ENCODE peak calls at places on chromosomes 2 and 18, in eight cellular contexts. One of them, this sample, is unnamed.

GRCh38 chr2:46615555-46616487 is 136.5 kb downstream of the TMEM247 start:
- DNase-seq in adrenal gland: no peak
- DNase-seq in heart left ventricle: no peak
- DNase-seq in colonic mucosa: peak
- DNase-seq in CD8-positive, alpha-beta T cell: no peak
- DNase-seq in uterus: no peak
- DNase-seq in GM23338: peak
- DNase-seq in CD4-positive, alpha-beta memory T cell: peak
- DNase-seq in this sample: peak

GRCh38 chr2:219962089-219962488 is 334.7 kb downstream of the SLC4A3 start:
- DNase-seq in adrenal gland: no peak
- DNase-seq in CD8-positive, alpha-beta T cell: no peak
- DNase-seq in heart left ventricle: no peak
- DNase-seq in uterus: no peak
- DNase-seq in colonic mucosa: no peak
- DNase-seq in GM23338: no peak
- DNase-seq in CD4-positive, alpha-beta memory T cell: no peak
- DNase-seq in this sample: no peak

GRCh38 chr18:80229342-80229741 is 18.0 kb downstream of the PARD6G start:
- DNase-seq in adrenal gland: peak
- DNase-seq in colonic mucosa: no peak
- DNase-seq in GM23338: no peak
- DNase-seq in uterus: peak
- DNase-seq in CD8-positive, alpha-beta T cell: no peak
- DNase-seq in heart left ventricle: no peak
- DNase-seq in CD4-positive, alpha-beta memory T cell: no peak
- DNase-seq in this sample: no peak

GRCh38 chr2:209663149-209663548 is 108.5 kb upstream of the UNC80 start:
- DNase-seq in CD8-positive, alpha-beta T cell: no peak
- DNase-seq in heart left ventricle: no peak
- DNase-seq in uterus: no peak
- DNase-seq in adrenal gland: no peak
- DNase-seq in GM23338: no peak
- DNase-seq in colonic mucosa: no peak
- DNase-seq in CD4-positive, alpha-beta memory T cell: no peak
- DNase-seq in this sample: no peak

GRCh38 chr2:38485734-38486133 is 108.7 kb upstream of the ATL2 start:
- DNase-seq in uterus: no peak
- DNase-seq in GM23338: no peak
- DNase-seq in CD8-positive, alpha-beta T cell: no peak
- DNase-seq in colonic mucosa: no peak
- DNase-seq in heart left ventricle: no peak
- DNase-seq in adrenal gland: no peak
- DNase-seq in CD4-positive, alpha-beta memory T cell: no peak
- DNase-seq in this sample: no peak

GRCh38 chr2:88590998-88591613 is 36.2 kb downstream of the EIF2AK3 start:
- DNase-seq in CD8-positive, alpha-beta T cell: no peak
- DNase-seq in adrenal gland: peak
- DNase-seq in GM23338: peak
- DNase-seq in colonic mucosa: peak
- DNase-seq in heart left ventricle: peak
- DNase-seq in uterus: no peak
- DNase-seq in CD4-positive, alpha-beta memory T cell: peak
- DNase-seq in this sample: peak

GRCh38 chr2:119721043-119721442 is 38.7 kb upstream of the PTPN4 start:
- DNase-seq in heart left ventricle: no peak
- DNase-seq in CD4-positive, alpha-beta memory T cell: no peak
- DNase-seq in uterus: no peak
- DNase-seq in CD8-positive, alpha-beta T cell: no peak
- DNase-seq in GM23338: no peak
- DNase-seq in colonic mucosa: no peak
- DNase-seq in adrenal gland: no peak
- DNase-seq in this sample: no peak

GRCh38 chr2:66426250-66427064 is 8.5 kb upstream of the MEIS1 start:
- DNase-seq in uterus: peak
- DNase-seq in adrenal gland: no peak
- DNase-seq in colonic mucosa: no peak
- DNase-seq in CD4-positive, alpha-beta memory T cell: no peak
- DNase-seq in CD8-positive, alpha-beta T cell: no peak
- DNase-seq in GM23338: peak
- DNase-seq in heart left ventricle: peak
- DNase-seq in this sample: no peak

GRCh38 chr18:63264871-63265270 is 54.7 kb downstream of the BCL2 start:
- DNase-seq in colonic mucosa: no peak
- DNase-seq in GM23338: no peak
- DNase-seq in CD4-positive, alpha-beta memory T cell: no peak
- DNase-seq in adrenal gland: no peak
- DNase-seq in CD8-positive, alpha-beta T cell: no peak
- DNase-seq in heart left ventricle: no peak
- DNase-seq in uterus: no peak
- DNase-seq in this sample: no peak

GRCh38 chr2:83233284-83233683 is 1225.8 kb downstream of the SUCLG1 start:
- DNase-seq in adrenal gland: no peak
- DNase-seq in CD4-positive, alpha-beta memory T cell: no peak
- DNase-seq in CD8-positive, alpha-beta T cell: no peak
- DNase-seq in uterus: no peak
- DNase-seq in GM23338: no peak
- DNase-seq in colonic mucosa: no peak
- DNase-seq in heart left ventricle: no peak
- DNase-seq in this sample: no peak

GRCh38 chr2:203346624-203347023 is 18.4 kb downstream of the ABI2 start:
- DNase-seq in CD8-positive, alpha-beta T cell: no peak
- DNase-seq in adrenal gland: no peak
- DNase-seq in uterus: no peak
- DNase-seq in colonic mucosa: no peak
- DNase-seq in heart left ventricle: no peak
- DNase-seq in CD4-positive, alpha-beta memory T cell: no peak
- DNase-seq in GM23338: no peak
- DNase-seq in this sample: no peak

GRCh38 chr2:196613302-196613701 is 26.2 kb upstream of the CCDC150 start:
- DNase-seq in CD8-positive, alpha-beta T cell: no peak
- DNase-seq in uterus: no peak
- DNase-seq in CD4-positive, alpha-beta memory T cell: no peak
- DNase-seq in adrenal gland: no peak
- DNase-seq in GM23338: peak
- DNase-seq in heart left ventricle: no peak
- DNase-seq in colonic mucosa: no peak
- DNase-seq in this sample: no peak

GRCh38 chr2:41972819-41973218 is 75.0 kb upstream of the PKDCC start:
- DNase-seq in GM23338: no peak
- DNase-seq in heart left ventricle: no peak
- DNase-seq in CD8-positive, alpha-beta T cell: no peak
- DNase-seq in CD4-positive, alpha-beta memory T cell: no peak
- DNase-seq in colonic mucosa: no peak
- DNase-seq in uterus: no peak
- DNase-seq in adrenal gland: no peak
- DNase-seq in this sample: no peak

GRCh38 chr2:156481295-156481694 is 45.1 kb downstream of the GPD2 start:
- DNase-seq in heart left ventricle: no peak
- DNase-seq in colonic mucosa: no peak
- DNase-seq in uterus: no peak
- DNase-seq in CD4-positive, alpha-beta memory T cell: no peak
- DNase-seq in GM23338: no peak
- DNase-seq in adrenal gland: no peak
- DNase-seq in CD8-positive, alpha-beta T cell: no peak
- DNase-seq in this sample: no peak

GRCh38 chr2:239184968-239185903 is 215.6 kb downstream of the HDAC4 start:
- DNase-seq in GM23338: no peak
- DNase-seq in colonic mucosa: no peak
- DNase-seq in CD4-positive, alpha-beta memory T cell: no peak
- DNase-seq in adrenal gland: peak
- DNase-seq in CD8-positive, alpha-beta T cell: no peak
- DNase-seq in heart left ventricle: no peak
- DNase-seq in uterus: no peak
- DNase-seq in this sample: no peak

GRCh38 chr2:170377469-170378207 is 199.7 kb downstream of the MYO3B start:
- DNase-seq in GM23338: no peak
- DNase-seq in adrenal gland: no peak
- DNase-seq in colonic mucosa: peak
- DNase-seq in heart left ventricle: no peak
- DNase-seq in CD4-positive, alpha-beta memory T cell: no peak
- DNase-seq in CD8-positive, alpha-beta T cell: no peak
- DNase-seq in uterus: no peak
- DNase-seq in this sample: no peak

GRCh38 chr2:227933891-227934290 is 62.5 kb downstream of the DAW1 start:
- DNase-seq in GM23338: no peak
- DNase-seq in CD4-positive, alpha-beta memory T cell: no peak
- DNase-seq in CD8-positive, alpha-beta T cell: no peak
- DNase-seq in colonic mucosa: no peak
- DNase-seq in adrenal gland: no peak
- DNase-seq in uterus: no peak
- DNase-seq in heart left ventricle: no peak
- DNase-seq in this sample: no peak

GRCh38 chr2:100260712-100261620 is 61.3 kb downstream of the LONRF2 start:
- DNase-seq in uterus: peak
- DNase-seq in heart left ventricle: peak
- DNase-seq in colonic mucosa: peak
- DNase-seq in CD4-positive, alpha-beta memory T cell: no peak
- DNase-seq in GM23338: peak
- DNase-seq in adrenal gland: peak
- DNase-seq in CD8-positive, alpha-beta T cell: no peak
- DNase-seq in this sample: no peak

GRCh38 chr2:70241338-70241737 is 7.1 kb downstream of the TIA1 start:
- DNase-seq in CD8-positive, alpha-beta T cell: no peak
- DNase-seq in CD4-positive, alpha-beta memory T cell: no peak
- DNase-seq in uterus: no peak
- DNase-seq in GM23338: no peak
- DNase-seq in adrenal gland: no peak
- DNase-seq in colonic mucosa: no peak
- DNase-seq in heart left ventricle: no peak
- DNase-seq in this sample: no peak

GRCh38 chr2:150620860-150621259 is 133.4 kb upstream of the RND3 start:
- DNase-seq in adrenal gland: no peak
- DNase-seq in CD8-positive, alpha-beta T cell: no peak
- DNase-seq in colonic mucosa: no peak
- DNase-seq in heart left ventricle: no peak
- DNase-seq in CD4-positive, alpha-beta memory T cell: no peak
- DNase-seq in uterus: peak
- DNase-seq in GM23338: no peak
- DNase-seq in this sample: no peak

GRCh38 chr18:54416459-54416858 is 58.8 kb downstream of the C18orf54 start:
- DNase-seq in GM23338: no peak
- DNase-seq in adrenal gland: no peak
- DNase-seq in CD8-positive, alpha-beta T cell: no peak
- DNase-seq in colonic mucosa: no peak
- DNase-seq in CD4-positive, alpha-beta memory T cell: no peak
- DNase-seq in uterus: no peak
- DNase-seq in heart left ventricle: no peak
- DNase-seq in this sample: no peak

GRCh38 chr2:231708773-231709635 is 679 bp downstream of the PTMA start:
- DNase-seq in CD8-positive, alpha-beta T cell: peak
- DNase-seq in heart left ventricle: peak
- DNase-seq in CD4-positive, alpha-beta memory T cell: peak
- DNase-seq in uterus: peak
- DNase-seq in adrenal gland: peak
- DNase-seq in colonic mucosa: peak
- DNase-seq in GM23338: no peak
- DNase-seq in this sample: peak

GRCh38 chr2:28281739-28282138 is 110.9 kb upstream of the FOSL2 start:
- DNase-seq in CD4-positive, alpha-beta memory T cell: no peak
- DNase-seq in CD8-positive, alpha-beta T cell: no peak
- DNase-seq in adrenal gland: no peak
- DNase-seq in GM23338: no peak
- DNase-seq in uterus: no peak
- DNase-seq in colonic mucosa: no peak
- DNase-seq in heart left ventricle: no peak
- DNase-seq in this sample: no peak

GRCh38 chr2:44859337-44859736 is 82.2 kb upstream of the SIX3 start:
- DNase-seq in colonic mucosa: no peak
- DNase-seq in CD8-positive, alpha-beta T cell: no peak
- DNase-seq in heart left ventricle: no peak
- DNase-seq in uterus: no peak
- DNase-seq in GM23338: peak
- DNase-seq in adrenal gland: no peak
- DNase-seq in CD4-positive, alpha-beta memory T cell: no peak
- DNase-seq in this sample: no peak
- H3K27ac ChIP-seq in colonic mucosa: no peak
- H3K27ac ChIP-seq in CD8-positive, alpha-beta T cell: no peak
- H3K27ac ChIP-seq in heart left ventricle: no peak
- H3K27ac ChIP-seq in uterus: no peak
- H3K27ac ChIP-seq in GM23338: no peak
- H3K27ac ChIP-seq in adrenal gland: no peak
- H3K27ac ChIP-seq in CD4-positive, alpha-beta memory T cell: no peak
- H3K27ac ChIP-seq in this sample: no peak

GRCh38 chr2:190100298-190100697 is 37.8 kb upstream of the MSTN start:
- DNase-seq in adrenal gland: no peak
- DNase-seq in colonic mucosa: no peak
- DNase-seq in CD8-positive, alpha-beta T cell: no peak
- DNase-seq in GM23338: no peak
- DNase-seq in uterus: no peak
- DNase-seq in CD4-positive, alpha-beta memory T cell: no peak
- DNase-seq in heart left ventricle: no peak
- DNase-seq in this sample: no peak
- H3K27ac ChIP-seq in adrenal gland: no peak
- H3K27ac ChIP-seq in colonic mucosa: no peak
- H3K27ac ChIP-seq in CD8-positive, alpha-beta T cell: no peak
- H3K27ac ChIP-seq in GM23338: no peak
- H3K27ac ChIP-seq in uterus: peak
- H3K27ac ChIP-seq in CD4-positive, alpha-beta memory T cell: no peak
- H3K27ac ChIP-seq in heart left ventricle: no peak
- H3K27ac ChIP-seq in this sample: no peak

GRCh38 chr2:160375802-160376469 is 117.7 kb downstream of the RBMS1 start:
- DNase-seq in heart left ventricle: no peak
- DNase-seq in CD4-positive, alpha-beta memory T cell: no peak
- DNase-seq in adrenal gland: no peak
- DNase-seq in GM23338: no peak
- DNase-seq in uterus: no peak
- DNase-seq in colonic mucosa: no peak
- DNase-seq in CD8-positive, alpha-beta T cell: no peak
- DNase-seq in this sample: no peak
- H3K27ac ChIP-seq in heart left ventricle: peak
- H3K27ac ChIP-seq in CD4-positive, alpha-beta memory T cell: no peak
- H3K27ac ChIP-seq in adrenal gland: peak
- H3K27ac ChIP-seq in GM23338: peak
- H3K27ac ChIP-seq in uterus: peak
- H3K27ac ChIP-seq in colonic mucosa: no peak
- H3K27ac ChIP-seq in CD8-positive, alpha-beta T cell: no peak
- H3K27ac ChIP-seq in this sample: no peak

DNA sequence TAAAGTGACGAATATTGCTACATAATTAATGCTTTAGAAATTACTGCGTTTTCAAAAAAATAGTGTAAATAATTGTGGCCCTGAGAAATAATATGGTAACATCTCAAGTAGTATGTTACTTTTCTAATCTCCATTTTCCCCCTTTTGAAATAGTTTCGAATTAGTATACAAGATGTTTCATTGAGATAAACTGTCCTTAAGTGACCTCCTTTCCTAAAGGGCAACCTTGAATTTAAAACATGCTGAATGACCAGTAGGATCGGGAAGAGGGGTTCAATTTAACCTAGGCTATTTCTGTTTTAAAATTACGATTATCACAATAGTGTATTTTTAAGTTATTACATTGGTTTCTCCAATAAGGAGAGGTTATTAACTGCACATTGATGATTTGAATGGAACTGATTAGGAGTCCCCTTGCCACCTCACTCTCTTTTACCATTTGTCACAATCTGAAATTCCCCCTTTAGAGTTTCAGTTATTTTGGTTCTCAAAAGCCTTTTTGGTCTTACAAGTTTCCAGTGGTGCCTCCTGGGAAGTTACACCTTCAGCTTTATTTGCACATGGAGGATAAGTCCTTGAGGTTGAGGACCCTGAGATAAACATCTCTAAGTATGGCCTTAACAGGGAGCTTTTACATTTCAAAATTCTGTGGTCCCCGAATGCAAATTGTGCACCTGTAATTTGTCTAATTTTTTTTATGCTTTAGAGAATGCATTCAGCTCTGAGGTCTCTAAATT is 2.3 kb downstream of the ACTR3 start:
- DNase-seq in CD8-positive, alpha-beta T cell: no peak
- DNase-seq in colonic mucosa: no peak
- DNase-seq in heart left ventricle: no peak
- DNase-seq in adrenal gland: no peak
- DNase-seq in GM23338: no peak
- DNase-seq in uterus: no peak
- DNase-seq in CD4-positive, alpha-beta memory T cell: no peak
- DNase-seq in this sample: no peak
- H3K27ac ChIP-seq in CD8-positive, alpha-beta T cell: no peak
- H3K27ac ChIP-seq in colonic mucosa: peak
- H3K27ac ChIP-seq in heart left ventricle: no peak
- H3K27ac ChIP-seq in adrenal gland: peak
- H3K27ac ChIP-seq in GM23338: no peak
- H3K27ac ChIP-seq in uterus: no peak
- H3K27ac ChIP-seq in CD4-positive, alpha-beta memory T cell: peak
- H3K27ac ChIP-seq in this sample: peak